ENCODE peak calls at places on chromosomes 6 and 20, in eight cellular contexts. H is ELR; K is SJCRH30; A is coronary artery; E is lower leg skin; G is memory B cell; W is NAMALWA; L is activated T-helper 1 cell treated with anti-CD3 and anti-CD28 coated beads, Interleukin-2, amount 50 U/mL, for 16 hours. S is an unnamed sample.

GRCh38 chr6:40623178-40623577 is 36.0 kb upstream of the LRFN2 start:
- DNase-seq in H (no peak), G (no peak), K (no peak), W (no peak), E (peak), L (no peak), A (no peak), S (no peak)

GRCh38 chr20:25586877-25587276 is 1.5 kb upstream of the NINL start:
- DNase-seq in L (no peak), E (peak), W (no peak), K (no peak), A (no peak), H (peak), G (no peak), S (no peak)

GRCh38 chr20:48142258-48142657 is 357.0 kb upstream of the SULF2 start:
- DNase-seq in E (no peak), L (no peak), H (no peak), K (no peak), A (no peak), G (no peak), W (no peak), S (no peak)

GRCh38 chr20:33653900-33654596 is 8.1 kb upstream of the C20orf144 start:
- DNase-seq in G (no peak), K (peak), A (peak), L (no peak), E (peak), H (no peak), W (no peak), S (peak)

GRCh38 chr20:63955281-63955845 is 853 bp downstream of the UCKL1 start:
- DNase-seq in L (no peak), G (peak), E (no peak), A (no peak), H (peak), K (peak), W (no peak), S (peak)

GRCh38 chr6:12516070-12516469 is 200.5 kb upstream of the PHACTR1 start:
- DNase-seq in A (no peak), E (no peak), K (no peak), W (no peak), L (no peak), H (no peak), G (no peak), S (peak)

GRCh38 chr6:14129572-14129971 is 12.0 kb downstream of the CD83 start:
- DNase-seq in H (peak), A (no peak), W (peak), L (no peak), G (no peak), K (peak), E (no peak), S (peak)

GRCh38 chr20:15814903-15815302 is 758.3 kb downstream of the KIF16B start:
- DNase-seq in E (no peak), W (no peak), H (no peak), L (no peak), A (no peak), K (no peak), G (no peak), S (no peak)

GRCh38 chr6:2378891-2379652 is 133.7 kb upstream of the GMDS start:
- DNase-seq in H (peak), E (no peak), A (no peak), G (no peak), L (no peak), W (no peak), K (no peak), S (no peak)

GRCh38 chr20:46552460-46553420 is 2.3 kb upstream of the OCSTAMP start:
- DNase-seq in E (peak), L (no peak), G (no peak), K (no peak), W (no peak), A (no peak), H (peak), S (no peak)

GRCh38 chr20:10696650-10697049 is 22.9 kb upstream of the JAG1 start:
- DNase-seq in G (no peak), W (peak), L (no peak), A (no peak), H (no peak), E (no peak), K (peak), S (no peak)

GRCh38 chr20:32600681-32601237 is 15.6 kb upstream of the NOL4L start:
- DNase-seq in H (peak), G (no peak), W (no peak), L (no peak), A (no peak), K (no peak), E (no peak), S (no peak)

GRCh38 chr6:126040394-126040793 is 54.1 kb downstream of the TRMT11 start:
- DNase-seq in W (no peak), E (no peak), G (no peak), H (no peak), K (no peak), A (no peak), L (no peak), S (no peak)

GRCh38 chr20:57476641-57477461 is 48.1 kb downstream of the CTCFL start:
- DNase-seq in W (no peak), E (no peak), H (no peak), K (no peak), G (no peak), A (peak), L (no peak), S (no peak)

GRCh38 chr20:35264755-35265154 is 13.2 kb downstream of the MMP24OS start:
- DNase-seq in G (no peak), W (no peak), K (no peak), L (no peak), E (no peak), A (no peak), H (peak), S (peak)

GRCh38 chr20:3239026-3239866 is at the start of gene SLC4A11:
- DNase-seq in G (peak), E (peak), H (peak), A (no peak), K (peak), L (no peak), W (no peak), S (peak)

GRCh38 chr6:163579111-163579879 is 164.8 kb downstream of the QKI start:
- DNase-seq in H (no peak), W (no peak), A (no peak), E (no peak), G (no peak), L (no peak), K (no peak), S (peak)

GRCh38 chr6:7978736-7979135 is 68.1 kb upstream of the TXNDC5 start:
- DNase-seq in W (peak), E (no peak), H (no peak), A (no peak), K (no peak), G (peak), L (no peak), S (peak)

GRCh38 chr6:14110001-14110818 is 7.4 kb upstream of the CD83 start:
- DNase-seq in G (no peak), K (no peak), E (no peak), L (no peak), A (no peak), H (no peak), W (no peak), S (no peak)

GRCh38 chr6:22558288-22558882 is 11.0 kb upstream of the HDGFL1 start:
- DNase-seq in A (no peak), H (no peak), L (no peak), W (no peak), G (no peak), E (no peak), K (no peak), S (no peak)

GRCh38 chr6:151475653-151476523 is 17.9 kb upstream of the CCDC170 start:
- DNase-seq in W (peak), G (peak), H (peak), L (no peak), K (peak), A (no peak), E (no peak), S (peak)

GRCh38 chr20:7432612-7433011 is 507.6 kb downstream of the HAO1 start:
- DNase-seq in K (no peak), G (no peak), L (no peak), E (no peak), W (no peak), H (no peak), A (no peak), S (no peak)

GRCh38 chr6:165486183-165487137 is 176.6 kb downstream of the PDE10A start:
- DNase-seq in A (no peak), H (no peak), L (no peak), G (no peak), K (peak), W (no peak), E (no peak), S (no peak)

GRCh38 chr20:50416269-50416863 is 93.8 kb upstream of the PTPN1 start:
- DNase-seq in L (no peak), H (no peak), E (no peak), K (no peak), A (peak), G (no peak), W (no peak), S (no peak)

GRCh38 chr20:11054266-11055025 is 380.6 kb upstream of the JAG1 start:
- DNase-seq in K (no peak), G (no peak), E (no peak), L (no peak), A (no peak), W (no peak), H (no peak), S (no peak)

GRCh38 chr6:169725270-169726048 is 1.2 kb upstream of the PHF10 start:
- DNase-seq in E (peak), G (no peak), L (no peak), K (no peak), W (no peak), H (peak), A (peak), S (no peak)

GRCh38 chr6:2450546-2450945 is 205.1 kb upstream of the GMDS start:
- DNase-seq in L (no peak), K (peak), H (peak), E (no peak), A (no peak), W (no peak), G (no peak), S (peak)

GRCh38 chr20:14478126-14478525 is 140.7 kb upstream of the FLRT3 start:
- DNase-seq in K (peak), G (no peak), H (no peak), A (no peak), W (no peak), L (no peak), E (no peak), S (no peak)

GRCh38 chr6:31037692-31038091 is 27.4 kb downstream of the MUC22 start:
- DNase-seq in L (no peak), G (no peak), K (no peak), W (no peak), H (peak), E (no peak), A (no peak), S (no peak)

GRCh38 chr6:89692256-89692655 is 53.7 kb upstream of the LYRM2 start:
- DNase-seq in G (no peak), H (no peak), K (no peak), A (no peak), W (no peak), E (no peak), L (no peak), S (no peak)

GRCh38 chr20:32990426-32990825 is 13.8 kb downstream of the SUN5 start:
- DNase-seq in K (no peak), A (no peak), E (no peak), G (no peak), W (no peak), L (no peak), H (no peak), S (no peak)

GRCh38 chr6:152716322-152716721 is 18.6 kb downstream of the MYCT1 start:
- DNase-seq in W (no peak), K (no peak), A (no peak), L (no peak), G (no peak), E (no peak), H (no peak), S (no peak)

S was measured in SW480.